ENCODE peak calls at places on chromosomes 7 and 10, in nine cellular contexts. R is left ventricle myocardium inferior; O is CD8-positive, alpha-beta memory T cell; W is tibial artery; Y is naive thymus-derived CD4-positive, alpha-beta T cell; A is PC-9; U is thyroid gland; K is mesendoderm; X is IMR-90. N is an unnamed sample.

GRCh38 chr10:69382382-69383117 is 34.2 kb downstream of the TACR2 start:
- DNase-seq in U (no peak), X (peak; percentile 95), O (no peak), A (peak; percentile 72), R (no peak), W (no peak), Y (no peak), K (no peak), N (no peak)

GRCh38 chr10:96410296-96410695 is 51.5 kb upstream of the OPALIN start:
- DNase-seq in O (no peak), Y (no peak), K (no peak), X (no peak), U (no peak), W (peak; percentile 27), A (no peak), R (no peak), N (no peak)

GRCh38 chr10:93149761-93150160 is 76.1 kb downstream of the CYP26A1 start:
- DNase-seq in W (no peak), X (peak; percentile 4), K (no peak), R (no peak), Y (no peak), A (no peak), O (no peak), U (no peak), N (no peak)

GRCh38 chr10:27192284-27192683 is 37.1 kb downstream of the MASTL start:
- DNase-seq in K (no peak), O (no peak), Y (no peak), R (no peak), A (peak; percentile 45), U (no peak), W (no peak), X (peak; percentile 95), N (no peak)

GRCh38 chr7:128041203-128041602 is 10.0 kb upstream of the LRRC4 start:
- DNase-seq in Y (no peak), W (no peak), U (no peak), X (peak; percentile 76), K (no peak), R (no peak), A (no peak), O (no peak), N (no peak)

GRCh38 chr10:62037166-62037831 is 135.8 kb downstream of the ARID5B start:
- DNase-seq in W (no peak), X (peak; percentile 72), U (no peak), R (no peak), K (peak; percentile 62), O (no peak), A (peak; percentile 76), Y (no peak), N (no peak)

GRCh38 chr7:4483851-4484250 is 198.2 kb upstream of the FOXK1 start:
- DNase-seq in Y (no peak), U (no peak), R (no peak), K (no peak), O (no peak), W (no peak), A (no peak), X (no peak), N (no peak)

GRCh38 chr7:3981281-3981680 is 680.2 kb downstream of the SDK1 start:
- DNase-seq in O (no peak), Y (no peak), R (no peak), K (no peak), X (no peak), U (no peak), W (no peak), A (no peak), N (no peak)

GRCh38 chr7:2172311-2173183 is 60.2 kb downstream of the MAD1L1 start:
- DNase-seq in K (no peak), U (peak; percentile 73), R (no peak), A (no peak), W (peak; percentile 68), O (no peak), Y (no peak), X (peak; percentile 97), N (peak; percentile 50)

GRCh38 chr10:45518741-45519140 is 144.7 kb downstream of the ALOX5 start:
- DNase-seq in W (no peak), A (no peak), U (no peak), K (no peak), X (no peak), R (no peak), O (no peak), Y (no peak), N (no peak)

GRCh38 chr7:2143981-2144595 is 88.7 kb downstream of the MAD1L1 start:
- DNase-seq in W (no peak), Y (no peak), K (no peak), O (no peak), R (no peak), U (no peak), X (no peak), A (no peak), N (no peak)

GRCh38 chr7:44511863-44512468 is 21.5 kb upstream of the NUDCD3 start:
- DNase-seq in X (no peak), A (no peak), R (no peak), W (no peak), O (no peak), U (no peak), Y (no peak), K (no peak), N (no peak)

GRCh38 chr10:29392376-29393021 is 103.6 kb downstream of the LYZL1 start:
- DNase-seq in U (peak; percentile 38), K (peak; percentile 75), W (no peak), O (no peak), R (no peak), X (peak; percentile 31), A (no peak), Y (peak; percentile 8), N (no peak)

DNA sequence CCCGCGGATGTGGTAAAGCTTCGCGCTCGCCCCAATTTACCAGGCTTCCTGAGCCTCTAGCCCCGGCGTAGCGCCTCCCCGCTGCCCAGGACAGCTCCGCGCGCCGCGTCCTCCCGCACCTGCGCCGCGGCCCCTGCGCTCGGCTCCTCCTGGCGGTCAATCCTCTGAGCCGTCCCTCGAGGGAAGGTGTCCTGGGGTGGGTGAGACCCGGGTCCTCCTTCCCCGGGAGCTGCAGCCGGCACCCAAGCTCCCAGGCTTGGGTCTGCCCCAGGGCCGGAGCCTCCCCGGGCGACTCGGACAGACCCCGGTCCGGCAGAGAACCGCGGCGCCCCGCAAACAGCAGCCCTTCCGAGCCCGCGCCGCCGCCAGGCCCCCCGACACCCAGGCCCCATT is 512 bp downstream of the OSBPL3 start:
- DNase-seq in W (peak; percentile 74), K (peak; percentile 79), U (peak; percentile 77), O (peak; percentile 87), X (peak; percentile 72), R (peak; percentile 61), Y (peak; percentile 78), A (no peak), N (peak; percentile 64)
- H3K4me3 ChIP-seq in W (peak overlapping the region; percentile 57), K (peak overlapping the region; percentile 53), U (peak overlapping the region; percentile 62), O (peak overlapping the region; percentile 96), X (peak overlapping the region; percentile 77), R (peak overlapping the region; percentile 86), Y (peak overlapping the region; percentile 84), A (peak overlapping the region; percentile 63), N (peak overlapping the region; percentile 91)

GRCh38 chr10:77844713-77845454 is 81.7 kb downstream of the DLG5 start:
- DNase-seq in K (peak; percentile 88), O (no peak), Y (no peak), A (peak; percentile 94), R (no peak), X (peak; percentile 83), W (no peak), U (peak; percentile 84), N (no peak)

GRCh38 chr10:77844177-77844576 is 82.4 kb downstream of the DLG5 start:
- DNase-seq in U (no peak), Y (no peak), O (no peak), X (no peak), W (no peak), R (no peak), K (no peak), A (no peak), N (no peak)

GRCh38 chr10:77842652-77843212 is 83.8 kb downstream of the DLG5 start:
- DNase-seq in W (no peak), K (no peak), X (no peak), R (no peak), O (no peak), U (no peak), Y (no peak), A (no peak), N (no peak)

GRCh38 chr10:77841711-77842375 is 84.7 kb downstream of the DLG5 start:
- DNase-seq in X (no peak), U (peak; percentile 91), A (no peak), O (no peak), K (no peak), Y (no peak), R (no peak), W (no peak), N (no peak)

DNA sequence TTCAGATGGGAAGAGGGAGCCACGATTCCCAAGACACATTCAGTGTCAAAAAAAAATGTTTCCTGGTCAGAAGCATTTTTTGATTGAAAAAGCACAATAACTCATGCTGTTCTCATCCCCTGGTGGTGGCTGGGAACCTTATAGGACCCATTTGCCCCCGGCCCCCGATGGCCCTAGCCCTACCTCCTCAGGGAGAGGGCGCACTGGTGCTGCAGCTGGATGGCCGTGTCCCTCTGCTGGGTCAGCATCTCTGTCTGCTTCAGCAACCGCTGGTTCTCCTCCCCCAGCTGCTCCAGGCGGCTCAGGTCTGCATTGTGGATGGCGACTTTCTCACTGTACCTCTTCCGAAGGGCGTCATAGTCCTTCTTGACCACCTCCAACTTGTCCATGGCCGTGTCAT is 83.3 kb downstream of the DLG5 start:
- DNase-seq in W (no peak), A (no peak), K (no peak), X (no peak), O (no peak), Y (no peak), R (no peak), U (no peak), N (no peak)
- H3K27ac ChIP-seq in W (no peak overlapping the region), A (no peak overlapping the region), K (no peak overlapping the region), X (no peak overlapping the region), O (no peak overlapping the region), Y (no peak overlapping the region), R (no peak overlapping the region), U (peak overlapping the region; percentile 86), N (no peak overlapping the region)

GRCh38 chr10:125027889-125028288 is 86.0 kb downstream of the ZRANB1 start:
- DNase-seq in Y (no peak), X (no peak), K (no peak), U (no peak), W (no peak), O (no peak), R (no peak), A (no peak), N (no peak)
- H3K4me1 ChIP-seq in Y (no peaks in the 10 kb centered on the region), X (peaks cover 26% of the 10 kb centered on the region), K (no peaks in the 10 kb centered on the region), U (peaks cover 3% of the 10 kb centered on the region), W (peaks cover 64% of the 10 kb centered on the region), O (no peaks in the 10 kb centered on the region), R (peaks cover 82% of the 10 kb centered on the region), A (no peaks in the 10 kb centered on the region), N (no peaks in the 10 kb centered on the region)

GRCh38 chr10:97494151-97494550 is 4.1 kb downstream of the MMS19 start:
- DNase-seq in X (no peak), U (peak; percentile 15), R (no peak), Y (no peak), W (no peak), K (no peak), O (no peak), A (no peak), N (no peak)

GRCh38 chr10:97485647-97486281 is 12.5 kb downstream of the MMS19 start:
- DNase-seq in K (no peak), X (no peak), U (no peak), Y (no peak), W (no peak), O (no peak), R (no peak), A (no peak), N (no peak)

GRCh38 chr10:97494863-97495506 is 3.2 kb downstream of the MMS19 start:
- DNase-seq in K (peak; percentile 70), A (no peak), R (no peak), Y (peak; percentile 61), X (peak; percentile 49), O (no peak), W (no peak), U (no peak), N (no peak)

GRCh38 chr10:97490592-97490991 is 7.6 kb downstream of the MMS19 start:
- DNase-seq in K (no peak), R (peak; percentile 30), W (peak; percentile 70), A (no peak), O (no peak), X (no peak), U (peak; percentile 58), Y (no peak), N (peak; percentile 52)
- H3K4me3 ChIP-seq in K (no peak overlapping the region), R (peak overlapping the region; percentile 34), W (no peak overlapping the region), A (no peak overlapping the region), O (no peak overlapping the region), X (no peak overlapping the region), U (no peak overlapping the region), Y (no peak overlapping the region), N (no peak overlapping the region)

N was measured in right atrium auricular region.